ENCODE peak calls at places on chromosomes 5 and 9, in nine cellular contexts. One of them, this sample, is unnamed.

GRCh38 chr9:79395691-79396558 is 175.8 kb upstream of the TLE4 start:
- DNase-seq in PC-3: no peak
- DNase-seq in suprapubic skin: no peak
- DNase-seq in naive thymus-derived CD8-positive, alpha-beta T cell: no peak
- DNase-seq in endothelial cell: no peak
- DNase-seq in mesothelial cell of epicardium: no peak
- DNase-seq in NAMALWA: no peak
- DNase-seq in NCI-H774: peak
- DNase-seq in sciatic nerve: no peak
- DNase-seq in this sample: no peak

GRCh38 chr5:151164687-151165392 is 7.3 kb upstream of the ANXA6 start:
- DNase-seq in NCI-H774: peak
- DNase-seq in mesothelial cell of epicardium: peak
- DNase-seq in endothelial cell: peak
- DNase-seq in NAMALWA: peak
- DNase-seq in PC-3: peak
- DNase-seq in sciatic nerve: peak
- DNase-seq in naive thymus-derived CD8-positive, alpha-beta T cell: peak
- DNase-seq in suprapubic skin: no peak
- DNase-seq in this sample: peak

GRCh38 chr9:93092171-93092991 is 3.6 kb upstream of the CARD19 start:
- DNase-seq in NAMALWA: no peak
- DNase-seq in sciatic nerve: peak
- DNase-seq in mesothelial cell of epicardium: no peak
- DNase-seq in endothelial cell: no peak
- DNase-seq in suprapubic skin: peak
- DNase-seq in NCI-H774: no peak
- DNase-seq in PC-3: no peak
- DNase-seq in naive thymus-derived CD8-positive, alpha-beta T cell: no peak
- DNase-seq in this sample: no peak

GRCh38 chr9:110133608-110134214 is 74.2 kb downstream of the C9orf152 start:
- DNase-seq in endothelial cell: no peak
- DNase-seq in NCI-H774: no peak
- DNase-seq in NAMALWA: no peak
- DNase-seq in PC-3: peak
- DNase-seq in mesothelial cell of epicardium: no peak
- DNase-seq in sciatic nerve: no peak
- DNase-seq in naive thymus-derived CD8-positive, alpha-beta T cell: no peak
- DNase-seq in suprapubic skin: no peak
- DNase-seq in this sample: no peak

GRCh38 chr9:5994486-5994885 is 20.9 kb downstream of the RANBP6 start:
- DNase-seq in NAMALWA: no peak
- DNase-seq in sciatic nerve: no peak
- DNase-seq in NCI-H774: no peak
- DNase-seq in PC-3: no peak
- DNase-seq in naive thymus-derived CD8-positive, alpha-beta T cell: no peak
- DNase-seq in mesothelial cell of epicardium: no peak
- DNase-seq in suprapubic skin: no peak
- DNase-seq in endothelial cell: no peak
- DNase-seq in this sample: no peak

GRCh38 chr9:69949396-69949795 is 94.3 kb upstream of the MAMDC2 start:
- DNase-seq in suprapubic skin: no peak
- DNase-seq in naive thymus-derived CD8-positive, alpha-beta T cell: no peak
- DNase-seq in endothelial cell: no peak
- DNase-seq in mesothelial cell of epicardium: no peak
- DNase-seq in PC-3: no peak
- DNase-seq in NAMALWA: no peak
- DNase-seq in sciatic nerve: no peak
- DNase-seq in NCI-H774: no peak
- DNase-seq in this sample: no peak

GRCh38 chr9:8627944-8628679 is 828.5 kb upstream of the DMAC1 start:
- DNase-seq in endothelial cell: no peak
- DNase-seq in NAMALWA: no peak
- DNase-seq in PC-3: no peak
- DNase-seq in suprapubic skin: no peak
- DNase-seq in mesothelial cell of epicardium: no peak
- DNase-seq in NCI-H774: peak
- DNase-seq in naive thymus-derived CD8-positive, alpha-beta T cell: no peak
- DNase-seq in sciatic nerve: no peak
- DNase-seq in this sample: no peak

GRCh38 chr9:126298319-126298801 is 28.3 kb upstream of the MVB12B start:
- DNase-seq in NAMALWA: no peak
- DNase-seq in endothelial cell: no peak
- DNase-seq in suprapubic skin: no peak
- DNase-seq in sciatic nerve: no peak
- DNase-seq in mesothelial cell of epicardium: no peak
- DNase-seq in PC-3: no peak
- DNase-seq in naive thymus-derived CD8-positive, alpha-beta T cell: no peak
- DNase-seq in NCI-H774: no peak
- DNase-seq in this sample: no peak

GRCh38 chr5:142540774-142541466 is 145.0 kb downstream of the FGF1 start:
- DNase-seq in mesothelial cell of epicardium: no peak
- DNase-seq in naive thymus-derived CD8-positive, alpha-beta T cell: no peak
- DNase-seq in PC-3: no peak
- DNase-seq in endothelial cell: no peak
- DNase-seq in NAMALWA: no peak
- DNase-seq in sciatic nerve: no peak
- DNase-seq in suprapubic skin: no peak
- DNase-seq in NCI-H774: no peak
- DNase-seq in this sample: no peak

GRCh38 chr9:128554155-128554862 is 1.9 kb downstream of the SPTAN1 start:
- DNase-seq in NAMALWA: peak
- DNase-seq in NCI-H774: no peak
- DNase-seq in naive thymus-derived CD8-positive, alpha-beta T cell: no peak
- DNase-seq in mesothelial cell of epicardium: peak
- DNase-seq in endothelial cell: peak
- DNase-seq in suprapubic skin: no peak
- DNase-seq in PC-3: peak
- DNase-seq in sciatic nerve: no peak
- DNase-seq in this sample: peak

GRCh38 chr9:133978226-133979123 is 13.6 kb downstream of the VAV2 start:
- DNase-seq in suprapubic skin: no peak
- DNase-seq in NAMALWA: no peak
- DNase-seq in endothelial cell: no peak
- DNase-seq in naive thymus-derived CD8-positive, alpha-beta T cell: no peak
- DNase-seq in mesothelial cell of epicardium: no peak
- DNase-seq in PC-3: no peak
- DNase-seq in sciatic nerve: no peak
- DNase-seq in NCI-H774: no peak
- DNase-seq in this sample: no peak

GRCh38 chr5:83927140-83927733 is 206.6 kb upstream of the HAPLN1 start:
- DNase-seq in suprapubic skin: no peak
- DNase-seq in PC-3: peak
- DNase-seq in naive thymus-derived CD8-positive, alpha-beta T cell: peak
- DNase-seq in mesothelial cell of epicardium: peak
- DNase-seq in NCI-H774: peak
- DNase-seq in NAMALWA: peak
- DNase-seq in sciatic nerve: peak
- DNase-seq in endothelial cell: peak
- DNase-seq in this sample: peak

GRCh38 chr9:129281506-129282145 is 103.6 kb upstream of the IER5L start:
- DNase-seq in PC-3: no peak
- DNase-seq in suprapubic skin: peak
- DNase-seq in naive thymus-derived CD8-positive, alpha-beta T cell: no peak
- DNase-seq in NAMALWA: no peak
- DNase-seq in mesothelial cell of epicardium: peak
- DNase-seq in endothelial cell: no peak
- DNase-seq in sciatic nerve: peak
- DNase-seq in NCI-H774: no peak
- DNase-seq in this sample: no peak

GRCh38 chr9:14323083-14323968 is 9.4 kb upstream of the NFIB start:
- DNase-seq in endothelial cell: no peak
- DNase-seq in NCI-H774: peak
- DNase-seq in naive thymus-derived CD8-positive, alpha-beta T cell: no peak
- DNase-seq in sciatic nerve: no peak
- DNase-seq in NAMALWA: no peak
- DNase-seq in suprapubic skin: no peak
- DNase-seq in PC-3: peak
- DNase-seq in mesothelial cell of epicardium: no peak
- DNase-seq in this sample: no peak

GRCh38 chr5:170069512-170069911 is 36.2 kb upstream of the FOXI1 start:
- DNase-seq in PC-3: no peak
- DNase-seq in endothelial cell: no peak
- DNase-seq in mesothelial cell of epicardium: no peak
- DNase-seq in suprapubic skin: peak
- DNase-seq in NCI-H774: no peak
- DNase-seq in naive thymus-derived CD8-positive, alpha-beta T cell: no peak
- DNase-seq in NAMALWA: no peak
- DNase-seq in sciatic nerve: no peak
- DNase-seq in this sample: no peak

GRCh38 chr9:21491742-21492141 is 9.6 kb upstream of the IFNE start:
- DNase-seq in naive thymus-derived CD8-positive, alpha-beta T cell: no peak
- DNase-seq in suprapubic skin: no peak
- DNase-seq in PC-3: no peak
- DNase-seq in sciatic nerve: no peak
- DNase-seq in NAMALWA: no peak
- DNase-seq in endothelial cell: no peak
- DNase-seq in NCI-H774: no peak
- DNase-seq in mesothelial cell of epicardium: no peak
- DNase-seq in this sample: no peak

GRCh38 chr5:98581416-98581999 is 192.0 kb upstream of the RGMB start:
- DNase-seq in endothelial cell: no peak
- DNase-seq in naive thymus-derived CD8-positive, alpha-beta T cell: no peak
- DNase-seq in NCI-H774: no peak
- DNase-seq in mesothelial cell of epicardium: no peak
- DNase-seq in NAMALWA: no peak
- DNase-seq in sciatic nerve: no peak
- DNase-seq in PC-3: peak
- DNase-seq in suprapubic skin: no peak
- DNase-seq in this sample: no peak

GRCh38 chr5:77645995-77646639 is 7.6 kb upstream of the OTP start:
- DNase-seq in naive thymus-derived CD8-positive, alpha-beta T cell: no peak
- DNase-seq in NAMALWA: no peak
- DNase-seq in mesothelial cell of epicardium: no peak
- DNase-seq in suprapubic skin: no peak
- DNase-seq in PC-3: no peak
- DNase-seq in endothelial cell: no peak
- DNase-seq in NCI-H774: no peak
- DNase-seq in sciatic nerve: no peak
- DNase-seq in this sample: no peak

GRCh38 chr5:159732220-159732619 is 184.1 kb upstream of the ADRA1B start:
- DNase-seq in suprapubic skin: no peak
- DNase-seq in naive thymus-derived CD8-positive, alpha-beta T cell: no peak
- DNase-seq in NCI-H774: no peak
- DNase-seq in sciatic nerve: no peak
- DNase-seq in NAMALWA: peak
- DNase-seq in mesothelial cell of epicardium: no peak
- DNase-seq in endothelial cell: no peak
- DNase-seq in PC-3: no peak
- DNase-seq in this sample: no peak

GRCh38 chr5:127844631-127845030 is 141.4 kb downstream of the CCDC192 start:
- DNase-seq in naive thymus-derived CD8-positive, alpha-beta T cell: no peak
- DNase-seq in endothelial cell: no peak
- DNase-seq in NAMALWA: no peak
- DNase-seq in NCI-H774: no peak
- DNase-seq in PC-3: no peak
- DNase-seq in sciatic nerve: no peak
- DNase-seq in suprapubic skin: peak
- DNase-seq in mesothelial cell of epicardium: no peak
- DNase-seq in this sample: no peak

GRCh38 chr5:179373101-179373934 is 28.1 kb upstream of the ADAMTS2 start:
- DNase-seq in naive thymus-derived CD8-positive, alpha-beta T cell: no peak
- DNase-seq in suprapubic skin: peak
- DNase-seq in mesothelial cell of epicardium: no peak
- DNase-seq in endothelial cell: no peak
- DNase-seq in NAMALWA: no peak
- DNase-seq in sciatic nerve: peak
- DNase-seq in NCI-H774: no peak
- DNase-seq in PC-3: no peak
- DNase-seq in this sample: no peak

GRCh38 chr5:102911973-102912372 is 156.9 kb downstream of the PAM start:
- DNase-seq in NAMALWA: no peak
- DNase-seq in suprapubic skin: no peak
- DNase-seq in naive thymus-derived CD8-positive, alpha-beta T cell: no peak
- DNase-seq in PC-3: peak
- DNase-seq in mesothelial cell of epicardium: no peak
- DNase-seq in sciatic nerve: no peak
- DNase-seq in endothelial cell: no peak
- DNase-seq in NCI-H774: no peak
- DNase-seq in this sample: no peak

GRCh38 chr5:132822650-132823480 is 7.6 kb downstream of the SHROOM1 start:
- DNase-seq in PC-3: no peak
- DNase-seq in suprapubic skin: peak
- DNase-seq in NAMALWA: no peak
- DNase-seq in mesothelial cell of epicardium: peak
- DNase-seq in naive thymus-derived CD8-positive, alpha-beta T cell: no peak
- DNase-seq in sciatic nerve: no peak
- DNase-seq in endothelial cell: no peak
- DNase-seq in NCI-H774: no peak
- DNase-seq in this sample: no peak

GRCh38 chr5:54093081-54093492 is 217.3 kb downstream of the ARL15 start:
- DNase-seq in naive thymus-derived CD8-positive, alpha-beta T cell: no peak
- DNase-seq in PC-3: peak
- DNase-seq in endothelial cell: no peak
- DNase-seq in NAMALWA: peak
- DNase-seq in mesothelial cell of epicardium: no peak
- DNase-seq in sciatic nerve: no peak
- DNase-seq in NCI-H774: no peak
- DNase-seq in suprapubic skin: no peak
- DNase-seq in this sample: no peak

GRCh38 chr9:128067622-128067897 is 440 bp upstream of the NAIF1 start:
- DNase-seq in NCI-H774: no peak
- DNase-seq in naive thymus-derived CD8-positive, alpha-beta T cell: no peak
- DNase-seq in NAMALWA: no peak
- DNase-seq in suprapubic skin: no peak
- DNase-seq in endothelial cell: no peak
- DNase-seq in mesothelial cell of epicardium: no peak
- DNase-seq in sciatic nerve: no peak
- DNase-seq in PC-3: no peak
- DNase-seq in this sample: no peak

GRCh38 chr9:28212979-28213378 is 639.7 kb upstream of the C9orf72 start:
- DNase-seq in mesothelial cell of epicardium: no peak
- DNase-seq in NAMALWA: no peak
- DNase-seq in sciatic nerve: no peak
- DNase-seq in suprapubic skin: no peak
- DNase-seq in naive thymus-derived CD8-positive, alpha-beta T cell: no peak
- DNase-seq in NCI-H774: peak
- DNase-seq in PC-3: peak
- DNase-seq in endothelial cell: no peak
- DNase-seq in this sample: no peak

GRCh38 chr5:52999357-52999949 is 10.3 kb downstream of the ITGA2 start:
- DNase-seq in mesothelial cell of epicardium: no peak
- DNase-seq in NCI-H774: no peak
- DNase-seq in sciatic nerve: no peak
- DNase-seq in NAMALWA: no peak
- DNase-seq in naive thymus-derived CD8-positive, alpha-beta T cell: no peak
- DNase-seq in endothelial cell: no peak
- DNase-seq in suprapubic skin: no peak
- DNase-seq in PC-3: no peak
- DNase-seq in this sample: no peak

GRCh38 chr5:1096792-1097191 is 15.1 kb downstream of the SLC12A7 start:
- DNase-seq in sciatic nerve: no peak
- DNase-seq in NCI-H774: no peak
- DNase-seq in mesothelial cell of epicardium: no peak
- DNase-seq in naive thymus-derived CD8-positive, alpha-beta T cell: no peak
- DNase-seq in PC-3: no peak
- DNase-seq in NAMALWA: no peak
- DNase-seq in suprapubic skin: no peak
- DNase-seq in endothelial cell: no peak
- DNase-seq in this sample: no peak

GRCh38 chr9:1173211-1173610 is 123.1 kb downstream of the DMRT2 start:
- DNase-seq in suprapubic skin: no peak
- DNase-seq in NCI-H774: no peak
- DNase-seq in NAMALWA: no peak
- DNase-seq in mesothelial cell of epicardium: no peak
- DNase-seq in naive thymus-derived CD8-positive, alpha-beta T cell: no peak
- DNase-seq in sciatic nerve: no peak
- DNase-seq in PC-3: peak
- DNase-seq in endothelial cell: no peak
- DNase-seq in this sample: no peak

GRCh38 chr5:144072518-144072927 is 97.9 kb downstream of the YIPF5 start:
- DNase-seq in NAMALWA: no peak
- DNase-seq in naive thymus-derived CD8-positive, alpha-beta T cell: no peak
- DNase-seq in suprapubic skin: no peak
- DNase-seq in PC-3: peak
- DNase-seq in NCI-H774: no peak
- DNase-seq in endothelial cell: no peak
- DNase-seq in mesothelial cell of epicardium: no peak
- DNase-seq in sciatic nerve: no peak
- DNase-seq in this sample: no peak

GRCh38 chr9:134136117-134136996 is 475 bp downstream of the WDR5 start:
- DNase-seq in NCI-H774: no peak
- DNase-seq in NAMALWA: peak
- DNase-seq in suprapubic skin: no peak
- DNase-seq in sciatic nerve: peak
- DNase-seq in mesothelial cell of epicardium: no peak
- DNase-seq in endothelial cell: peak
- DNase-seq in PC-3: no peak
- DNase-seq in naive thymus-derived CD8-positive, alpha-beta T cell: no peak
- DNase-seq in this sample: no peak

This sample was measured in effector memory CD8-positive, alpha-beta T cell.